ENCODE peak calls at places on chromosomes 11 and 22, in nine cellular contexts. One of them, this sample, is unnamed.

GRCh38 chr22:19722175-19722914 is 994 bp upstream of the GP1BB start:
- DNase-seq in psoas muscle: no peak
- DNase-seq in prostate gland: no peak
- DNase-seq in CD4-positive, alpha-beta T cell: no peak
- DNase-seq in fibroblast of mammary gland: no peak
- DNase-seq in cardiac muscle cell: peak
- DNase-seq in WTC11: peak
- DNase-seq in endothelial cell of umbilical vein: no peak
- DNase-seq in neural crest cell: no peak
- DNase-seq in this sample: no peak

GRCh38 chr11:61764606-61765260 is 12.3 kb downstream of the MYRF start:
- DNase-seq in psoas muscle: no peak
- DNase-seq in prostate gland: no peak
- DNase-seq in CD4-positive, alpha-beta T cell: no peak
- DNase-seq in fibroblast of mammary gland: no peak
- DNase-seq in cardiac muscle cell: peak
- DNase-seq in WTC11: no peak
- DNase-seq in endothelial cell of umbilical vein: no peak
- DNase-seq in neural crest cell: no peak
- DNase-seq in this sample: no peak

GRCh38 chr11:67230406-67230805 is 35.9 kb upstream of the GRK2 start:
- DNase-seq in psoas muscle: no peak
- DNase-seq in prostate gland: no peak
- DNase-seq in CD4-positive, alpha-beta T cell: no peak
- DNase-seq in fibroblast of mammary gland: peak
- DNase-seq in cardiac muscle cell: no peak
- DNase-seq in WTC11: no peak
- DNase-seq in endothelial cell of umbilical vein: no peak
- DNase-seq in neural crest cell: no peak
- DNase-seq in this sample: no peak

GRCh38 chr11:111301004-111301839 is 2.9 kb downstream of the POU2AF3 start:
- DNase-seq in psoas muscle: no peak
- DNase-seq in prostate gland: no peak
- DNase-seq in CD4-positive, alpha-beta T cell: no peak
- DNase-seq in fibroblast of mammary gland: no peak
- DNase-seq in cardiac muscle cell: no peak
- DNase-seq in WTC11: no peak
- DNase-seq in endothelial cell of umbilical vein: no peak
- DNase-seq in neural crest cell: no peak
- DNase-seq in this sample: no peak

GRCh38 chr11:80843266-80843974 is 1402.6 kb upstream of the TENM4 start:
- DNase-seq in psoas muscle: no peak
- DNase-seq in prostate gland: no peak
- DNase-seq in CD4-positive, alpha-beta T cell: no peak
- DNase-seq in fibroblast of mammary gland: no peak
- DNase-seq in cardiac muscle cell: no peak
- DNase-seq in WTC11: no peak
- DNase-seq in endothelial cell of umbilical vein: no peak
- DNase-seq in neural crest cell: no peak
- DNase-seq in this sample: no peak

GRCh38 chr11:23473782-23474181 is 613.5 kb upstream of the CCDC179 start:
- DNase-seq in psoas muscle: no peak
- DNase-seq in prostate gland: no peak
- DNase-seq in CD4-positive, alpha-beta T cell: no peak
- DNase-seq in fibroblast of mammary gland: no peak
- DNase-seq in cardiac muscle cell: no peak
- DNase-seq in WTC11: no peak
- DNase-seq in endothelial cell of umbilical vein: peak
- DNase-seq in neural crest cell: no peak
- DNase-seq in this sample: no peak

GRCh38 chr22:30245985-30246901 is at the start of gene LIF:
- DNase-seq in psoas muscle: no peak
- DNase-seq in prostate gland: no peak
- DNase-seq in CD4-positive, alpha-beta T cell: peak
- DNase-seq in fibroblast of mammary gland: peak
- DNase-seq in cardiac muscle cell: peak
- DNase-seq in WTC11: peak
- DNase-seq in endothelial cell of umbilical vein: peak
- DNase-seq in neural crest cell: no peak
- DNase-seq in this sample: peak

GRCh38 chr22:38927033-38927789 is 30.2 kb upstream of the APOBEC3A start:
- DNase-seq in psoas muscle: peak
- DNase-seq in prostate gland: peak
- DNase-seq in CD4-positive, alpha-beta T cell: peak
- DNase-seq in fibroblast of mammary gland: peak
- DNase-seq in cardiac muscle cell: peak
- DNase-seq in WTC11: peak
- DNase-seq in endothelial cell of umbilical vein: peak
- DNase-seq in neural crest cell: peak
- DNase-seq in this sample: peak

GRCh38 chr11:57904369-57904768 is 119.3 kb upstream of the OR9Q1 start:
- DNase-seq in psoas muscle: no peak
- DNase-seq in prostate gland: no peak
- DNase-seq in CD4-positive, alpha-beta T cell: no peak
- DNase-seq in fibroblast of mammary gland: no peak
- DNase-seq in cardiac muscle cell: no peak
- DNase-seq in WTC11: no peak
- DNase-seq in endothelial cell of umbilical vein: no peak
- DNase-seq in neural crest cell: no peak
- DNase-seq in this sample: no peak

GRCh38 chr11:129061466-129062194 is 119.0 kb upstream of the TP53AIP1 start:
- DNase-seq in psoas muscle: no peak
- DNase-seq in prostate gland: no peak
- DNase-seq in CD4-positive, alpha-beta T cell: no peak
- DNase-seq in fibroblast of mammary gland: peak
- DNase-seq in cardiac muscle cell: no peak
- DNase-seq in WTC11: no peak
- DNase-seq in endothelial cell of umbilical vein: peak
- DNase-seq in neural crest cell: no peak
- DNase-seq in this sample: peak

GRCh38 chr22:17633998-17634323 is 4.6 kb upstream of the BCL2L13 start:
- DNase-seq in psoas muscle: no peak
- DNase-seq in prostate gland: no peak
- DNase-seq in CD4-positive, alpha-beta T cell: no peak
- DNase-seq in fibroblast of mammary gland: no peak
- DNase-seq in cardiac muscle cell: no peak
- DNase-seq in WTC11: no peak
- DNase-seq in endothelial cell of umbilical vein: no peak
- DNase-seq in neural crest cell: no peak
- DNase-seq in this sample: no peak

GRCh38 chr22:17638432-17639237 is at the start of gene BCL2L13:
- DNase-seq in psoas muscle: peak
- DNase-seq in prostate gland: peak
- DNase-seq in CD4-positive, alpha-beta T cell: peak
- DNase-seq in fibroblast of mammary gland: peak
- DNase-seq in cardiac muscle cell: peak
- DNase-seq in WTC11: peak
- DNase-seq in endothelial cell of umbilical vein: peak
- DNase-seq in neural crest cell: peak
- DNase-seq in this sample: peak

GRCh38 chr22:17637490-17638181 is 921 bp upstream of the BCL2L13 start:
- DNase-seq in psoas muscle: no peak
- DNase-seq in prostate gland: no peak
- DNase-seq in CD4-positive, alpha-beta T cell: no peak
- DNase-seq in fibroblast of mammary gland: no peak
- DNase-seq in cardiac muscle cell: no peak
- DNase-seq in WTC11: no peak
- DNase-seq in endothelial cell of umbilical vein: no peak
- DNase-seq in neural crest cell: no peak
- DNase-seq in this sample: no peak

GRCh38 chr22:17634696-17635095 is 3.9 kb upstream of the BCL2L13 start:
- DNase-seq in psoas muscle: no peak
- DNase-seq in prostate gland: no peak
- DNase-seq in CD4-positive, alpha-beta T cell: no peak
- DNase-seq in fibroblast of mammary gland: no peak
- DNase-seq in cardiac muscle cell: no peak
- DNase-seq in WTC11: no peak
- DNase-seq in endothelial cell of umbilical vein: no peak
- DNase-seq in neural crest cell: no peak
- DNase-seq in this sample: no peak

DNA sequence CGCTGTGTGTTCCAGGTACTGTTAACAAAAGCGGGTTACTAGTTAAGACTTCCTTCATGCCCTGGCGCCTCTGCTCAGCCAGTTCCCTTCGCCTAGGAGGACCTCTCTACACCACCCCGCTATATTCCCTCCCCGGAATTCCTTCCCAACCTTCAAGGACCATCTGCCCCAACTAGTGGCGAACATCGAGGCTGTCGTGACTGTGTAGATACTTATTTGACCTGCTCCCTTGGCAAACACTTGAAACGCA is 450 bp upstream of the BCL2L13 start:
- DNase-seq in psoas muscle: no peak
- DNase-seq in prostate gland: peak
- DNase-seq in CD4-positive, alpha-beta T cell: no peak
- DNase-seq in fibroblast of mammary gland: no peak
- DNase-seq in cardiac muscle cell: no peak
- DNase-seq in WTC11: no peak
- DNase-seq in endothelial cell of umbilical vein: no peak
- DNase-seq in neural crest cell: no peak
- DNase-seq in this sample: no peak
- TF ChIP-seq CTCF in psoas muscle: no peak
- TF ChIP-seq CTCF in prostate gland: no peak
- TF ChIP-seq CTCF in CD4-positive, alpha-beta T cell: no peak
- TF ChIP-seq CTCF in fibroblast of mammary gland: peak
- TF ChIP-seq CTCF in cardiac muscle cell: peak
- TF ChIP-seq CTCF in WTC11: no peak
- TF ChIP-seq CTCF in endothelial cell of umbilical vein: no peak
- TF ChIP-seq CTCF in neural crest cell: no peak
- TF ChIP-seq CTCF in this sample: no peak

GRCh38 chr11:6618117-6619020 is 853 bp downstream of the TPP1 start:
- DNase-seq in psoas muscle: no peak
- DNase-seq in prostate gland: peak
- DNase-seq in CD4-positive, alpha-beta T cell: peak
- DNase-seq in fibroblast of mammary gland: peak
- DNase-seq in cardiac muscle cell: no peak
- DNase-seq in WTC11: no peak
- DNase-seq in endothelial cell of umbilical vein: peak
- DNase-seq in neural crest cell: no peak
- DNase-seq in this sample: peak
- TF ChIP-seq CTCF in psoas muscle: no peak
- TF ChIP-seq CTCF in prostate gland: no peak
- TF ChIP-seq CTCF in CD4-positive, alpha-beta T cell: no peak
- TF ChIP-seq CTCF in fibroblast of mammary gland: no peak
- TF ChIP-seq CTCF in cardiac muscle cell: peak
- TF ChIP-seq CTCF in WTC11: no peak
- TF ChIP-seq CTCF in endothelial cell of umbilical vein: no peak
- TF ChIP-seq CTCF in neural crest cell: no peak
- TF ChIP-seq CTCF in this sample: peak

DNA sequence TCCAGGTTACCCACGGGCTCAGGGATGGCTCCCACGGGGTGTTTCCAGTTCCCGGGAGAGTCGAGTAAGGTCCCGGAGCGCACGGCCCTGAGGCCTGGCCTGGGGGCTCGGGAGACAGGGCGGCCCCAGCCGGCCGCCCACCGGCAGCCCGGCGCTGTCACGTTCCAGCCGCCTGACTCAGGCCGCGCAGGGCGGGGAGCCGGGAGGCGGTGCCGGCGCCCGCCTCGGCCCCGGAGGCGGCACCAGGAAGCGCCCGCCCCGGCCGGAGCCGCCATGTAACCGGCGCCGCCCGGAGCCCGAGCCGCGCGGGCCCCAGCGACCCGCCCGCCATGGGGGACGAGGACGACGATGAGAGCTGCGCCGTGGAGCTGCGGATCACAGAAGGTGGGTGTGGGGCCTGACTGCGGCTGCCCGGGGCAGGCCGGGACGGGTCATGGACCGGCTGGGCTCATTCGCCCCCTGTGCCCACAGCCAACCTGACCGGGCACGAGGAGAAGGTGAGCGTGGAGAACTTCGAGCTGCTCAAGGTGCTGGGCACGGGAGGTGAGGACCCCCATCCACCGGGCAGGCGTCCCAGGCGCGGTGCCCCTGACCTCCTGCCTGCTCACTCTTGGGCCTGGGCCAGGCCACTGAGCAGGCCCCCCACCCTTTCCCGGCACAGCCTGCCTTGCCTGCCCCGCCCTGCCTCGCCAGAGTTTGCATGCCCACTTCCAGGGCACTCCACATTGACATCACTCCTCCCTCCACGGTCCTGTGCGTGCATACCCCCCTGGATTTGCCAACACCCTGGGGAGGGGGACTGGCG is at the start of gene RPS6KA4:
- DNase-seq in psoas muscle: peak
- DNase-seq in prostate gland: peak
- DNase-seq in CD4-positive, alpha-beta T cell: no peak
- DNase-seq in fibroblast of mammary gland: peak
- DNase-seq in cardiac muscle cell: peak
- DNase-seq in WTC11: peak
- DNase-seq in endothelial cell of umbilical vein: peak
- DNase-seq in neural crest cell: no peak
- DNase-seq in this sample: peak
- TF ChIP-seq CTCF in psoas muscle: no peak
- TF ChIP-seq CTCF in prostate gland: no peak
- TF ChIP-seq CTCF in CD4-positive, alpha-beta T cell: no peak
- TF ChIP-seq CTCF in fibroblast of mammary gland: no peak
- TF ChIP-seq CTCF in cardiac muscle cell: no peak
- TF ChIP-seq CTCF in WTC11: no peak
- TF ChIP-seq CTCF in endothelial cell of umbilical vein: no peak
- TF ChIP-seq CTCF in neural crest cell: no peak
- TF ChIP-seq CTCF in this sample: no peak

GRCh38 chr22:17131686-17132085 is 10.5 kb upstream of the TMEM121B start:
- DNase-seq in psoas muscle: no peak
- DNase-seq in prostate gland: no peak
- DNase-seq in CD4-positive, alpha-beta T cell: no peak
- DNase-seq in fibroblast of mammary gland: no peak
- DNase-seq in cardiac muscle cell: peak
- DNase-seq in WTC11: peak
- DNase-seq in endothelial cell of umbilical vein: no peak
- DNase-seq in neural crest cell: no peak
- DNase-seq in this sample: no peak
- TF ChIP-seq CTCF in psoas muscle: no peak
- TF ChIP-seq CTCF in prostate gland: no peak
- TF ChIP-seq CTCF in CD4-positive, alpha-beta T cell: no peak
- TF ChIP-seq CTCF in fibroblast of mammary gland: no peak
- TF ChIP-seq CTCF in cardiac muscle cell: no peak
- TF ChIP-seq CTCF in WTC11: no peak
- TF ChIP-seq CTCF in endothelial cell of umbilical vein: no peak
- TF ChIP-seq CTCF in neural crest cell: no peak
- TF ChIP-seq CTCF in this sample: no peak

DNA sequence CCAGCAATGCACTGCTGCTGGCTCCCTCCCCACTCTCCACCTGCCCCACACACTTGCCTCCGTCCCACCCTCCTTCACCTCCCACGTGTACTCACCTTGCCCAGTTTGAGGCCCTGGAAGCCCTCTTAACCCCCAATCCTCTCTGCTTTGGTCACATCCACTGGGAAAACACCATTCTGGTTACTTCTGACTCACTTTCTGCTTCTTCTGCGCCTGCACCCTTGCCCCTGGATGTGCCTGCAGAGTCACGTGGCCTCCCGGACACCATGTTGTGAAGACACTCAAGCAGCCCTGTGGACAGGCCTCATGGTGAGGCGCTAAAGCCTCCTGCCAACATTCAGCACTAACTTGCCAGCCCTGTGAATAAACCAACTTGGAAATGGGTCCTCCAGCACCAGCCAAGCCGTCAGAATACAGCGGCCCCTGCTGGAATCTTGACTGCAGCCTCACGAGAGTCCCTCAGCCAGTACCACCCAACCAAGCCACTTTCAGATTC is 2.6 kb upstream of the NAALADL1 start:
- DNase-seq in psoas muscle: no peak
- DNase-seq in prostate gland: no peak
- DNase-seq in CD4-positive, alpha-beta T cell: peak
- DNase-seq in fibroblast of mammary gland: peak
- DNase-seq in cardiac muscle cell: peak
- DNase-seq in WTC11: peak
- DNase-seq in endothelial cell of umbilical vein: peak
- DNase-seq in neural crest cell: no peak
- DNase-seq in this sample: peak
- TF ChIP-seq CTCF in psoas muscle: no peak
- TF ChIP-seq CTCF in prostate gland: no peak
- TF ChIP-seq CTCF in CD4-positive, alpha-beta T cell: no peak
- TF ChIP-seq CTCF in fibroblast of mammary gland: peak
- TF ChIP-seq CTCF in cardiac muscle cell: peak
- TF ChIP-seq CTCF in WTC11: no peak
- TF ChIP-seq CTCF in endothelial cell of umbilical vein: peak
- TF ChIP-seq CTCF in neural crest cell: peak
- TF ChIP-seq CTCF in this sample: peak

This sample was measured in foreskin fibroblast.